ENCODE peak calls at places on chromosomes 7 and 10, in ten cellular contexts. P is transverse colon, F is suprapubic skin, U is dorsolateral prefrontal cortex, G is cardiac muscle cell, Q is GM23338, S is A549, L is GM12865, C is WERI-Rb-1, Y is PC-9. E is an unnamed sample.

GRCh38 chr7:118449797-118450196 is 225.3 kb downstream of the ANKRD7 start:
- DNase-seq in P (no peak), F (no peak), U (no peak), G (no peak), Q (no peak), S (no peak), L (no peak), C (no peak), Y (no peak), E (no peak)

GRCh38 chr7:134787064-134787463 is 7.6 kb downstream of the CALD1 start:
- DNase-seq in P (no peak), F (no peak), U (no peak), G (no peak), Q (no peak), S (no peak), L (no peak), C (no peak), Y (no peak), E (no peak)

GRCh38 chr10:79148452-79149344 is 79.9 kb downstream of the ZMIZ1 start:
- DNase-seq in P (peak), F (peak), U (peak), G (no peak), Q (no peak), S (no peak), L (no peak), C (peak), Y (peak), E (no peak)

GRCh38 chr7:134690614-134691504 is 44.2 kb downstream of the BPGM start:
- DNase-seq in P (no peak), F (no peak), U (peak), G (no peak), Q (no peak), S (no peak), L (no peak), C (no peak), Y (no peak), E (no peak)

GRCh38 chr7:151615784-151616183 is 96.1 kb upstream of the RHEB start:
- DNase-seq in P (no peak), F (no peak), U (no peak), G (no peak), Q (no peak), S (no peak), L (no peak), C (no peak), Y (no peak), E (no peak)

GRCh38 chr10:63553473-63553872 is 32.3 kb downstream of the REEP3 start:
- DNase-seq in P (no peak), F (no peak), U (no peak), G (no peak), Q (no peak), S (no peak), L (no peak), C (no peak), Y (no peak), E (no peak)

GRCh38 chr10:86520871-86521619 is 547 bp downstream of the WAPL start:
- DNase-seq in P (peak), F (peak), U (peak), G (peak), Q (peak), S (peak), L (peak), C (peak), Y (peak), E (no peak)

GRCh38 chr10:24944512-24945255 is 7.7 kb downstream of the PRTFDC1 start:
- DNase-seq in P (peak), F (no peak), U (no peak), G (no peak), Q (no peak), S (peak), L (peak), C (peak), Y (peak), E (peak)

GRCh38 chr10:111137587-111137986 is 60.8 kb downstream of the ADRA2A start:
- DNase-seq in P (no peak), F (no peak), U (no peak), G (no peak), Q (no peak), S (no peak), L (no peak), C (no peak), Y (no peak), E (no peak)

GRCh38 chr10:122435212-122435827 is 19.1 kb upstream of the ARMS2 start:
- DNase-seq in P (no peak), F (no peak), U (no peak), G (peak), Q (peak), S (peak), L (peak), C (no peak), Y (no peak), E (peak)

GRCh38 chr7:86747698-86748097 is 104.0 kb downstream of the GRM3 start:
- DNase-seq in P (no peak), F (no peak), U (no peak), G (no peak), Q (peak), S (no peak), L (no peak), C (no peak), Y (no peak), E (no peak)

GRCh38 chr7:91230503-91230902 is 33.7 kb upstream of the FZD1 start:
- DNase-seq in P (no peak), F (no peak), U (no peak), G (no peak), Q (no peak), S (no peak), L (no peak), C (no peak), Y (no peak), E (no peak)

GRCh38 chr7:8284606-8285005 is 22.6 kb upstream of the ICA1 start:
- DNase-seq in P (peak), F (no peak), U (no peak), G (peak), Q (no peak), S (no peak), L (no peak), C (no peak), Y (no peak), E (no peak)

GRCh38 chr7:70788276-70788675 is 343.7 kb upstream of the GALNT17 start:
- DNase-seq in P (no peak), F (no peak), U (no peak), G (no peak), Q (peak), S (no peak), L (no peak), C (no peak), Y (no peak), E (no peak)

GRCh38 chr7:107891619-107892366 is 810 bp downstream of the DLD start:
- DNase-seq in P (no peak), F (no peak), U (no peak), G (no peak), Q (no peak), S (no peak), L (no peak), C (no peak), Y (no peak), E (no peak)

GRCh38 chr7:74656421-74656910 is 1.1 kb upstream of the GTF2I start:
- DNase-seq in P (peak), F (peak), U (peak), G (peak), Q (peak), S (peak), L (peak), C (peak), Y (peak), E (no peak)

GRCh38 chr7:44811571-44811970 is 15.1 kb downstream of the PPIA start:
- DNase-seq in P (no peak), F (peak), U (no peak), G (no peak), Q (no peak), S (no peak), L (no peak), C (no peak), Y (no peak), E (no peak)

GRCh38 chr10:78335691-78336401 is 302.2 kb downstream of the RPS24 start:
- DNase-seq in P (no peak), F (no peak), U (peak), G (no peak), Q (no peak), S (no peak), L (no peak), C (no peak), Y (no peak), E (no peak)

GRCh38 chr7:1802899-1803298 is 132.8 kb downstream of the ELFN1 start:
- DNase-seq in P (no peak), F (peak), U (no peak), G (no peak), Q (no peak), S (no peak), L (no peak), C (no peak), Y (no peak), E (no peak)

GRCh38 chr10:72276013-72276387 is 2.3 kb downstream of the DDIT4 start:
- DNase-seq in P (peak), F (no peak), U (no peak), G (no peak), Q (peak), S (no peak), L (no peak), C (no peak), Y (no peak), E (no peak)

GRCh38 chr10:98269435-98269912 is 1.5 kb upstream of the LOXL4 start:
- DNase-seq in P (peak), F (peak), U (no peak), G (peak), Q (peak), S (peak), L (no peak), C (no peak), Y (peak), E (no peak)

GRCh38 chr10:102777696-102778530 is 34.2 kb downstream of the WBP1L start:
- DNase-seq in P (no peak), F (no peak), U (no peak), G (no peak), Q (peak), S (no peak), L (no peak), C (peak), Y (no peak), E (no peak)

GRCh38 chr7:86926732-86927131 is 132.7 kb downstream of the ELAPOR2 start:
- DNase-seq in P (no peak), F (no peak), U (no peak), G (peak), Q (peak), S (peak), L (peak), C (peak), Y (peak), E (no peak)

GRCh38 chr10:35331894-35332640 is 4.2 kb upstream of the CCNY start:
- DNase-seq in P (no peak), F (no peak), U (no peak), G (peak), Q (no peak), S (peak), L (no peak), C (no peak), Y (peak), E (peak)

GRCh38 chr7:82534687-82535086 is 91.1 kb upstream of the CACNA2D1 start:
- DNase-seq in P (no peak), F (no peak), U (no peak), G (no peak), Q (no peak), S (no peak), L (no peak), C (no peak), Y (peak), E (no peak)

GRCh38 chr7:33062023-33062781 is at the start of gene NT5C3A:
- DNase-seq in P (peak), F (no peak), U (peak), G (peak), Q (peak), S (peak), L (peak), C (peak), Y (peak), E (no peak)

GRCh38 chr10:4810093-4810492 is 15.9 kb upstream of the AKR1E2 start:
- DNase-seq in P (no peak), F (no peak), U (no peak), G (no peak), Q (no peak), S (no peak), L (no peak), C (no peak), Y (no peak), E (no peak)

GRCh38 chr10:83516788-83517187 is 622.5 kb upstream of the GHITM start:
- DNase-seq in P (no peak), F (no peak), U (no peak), G (no peak), Q (no peak), S (no peak), L (no peak), C (no peak), Y (no peak), E (no peak)

GRCh38 chr7:107959527-107959898 is 43.4 kb downstream of the LAMB1 start:
- DNase-seq in P (no peak), F (no peak), U (no peak), G (no peak), Q (peak), S (no peak), L (no peak), C (no peak), Y (no peak), E (no peak)

GRCh38 chr7:80385512-80385911 is 126.4 kb downstream of the GNAT3 start:
- DNase-seq in P (no peak), F (no peak), U (no peak), G (no peak), Q (no peak), S (no peak), L (no peak), C (no peak), Y (no peak), E (no peak)

GRCh38 chr7:33554046-33554445 is 351.3 kb upstream of the BMPER start:
- DNase-seq in P (no peak), F (no peak), U (no peak), G (no peak), Q (no peak), S (no peak), L (no peak), C (no peak), Y (no peak), E (no peak)

GRCh38 chr10:88244781-88245350 is 338.3 kb downstream of the RNLS start:
- DNase-seq in P (no peak), F (no peak), U (no peak), G (no peak), Q (no peak), S (no peak), L (peak), C (no peak), Y (no peak), E (no peak)

GRCh38 chr10:88245974-88246511 is 337.1 kb downstream of the RNLS start:
- DNase-seq in P (no peak), F (no peak), U (no peak), G (peak), Q (no peak), S (no peak), L (no peak), C (no peak), Y (no peak), E (no peak)

GRCh38 chr10:88241501-88241900 is 341.6 kb downstream of the RNLS start:
- DNase-seq in P (no peak), F (no peak), U (no peak), G (no peak), Q (no peak), S (no peak), L (no peak), C (no peak), Y (no peak), E (no peak)

GRCh38 chr10:88243847-88244730 is 339.0 kb downstream of the RNLS start:
- DNase-seq in P (peak), F (no peak), U (no peak), G (peak), Q (no peak), S (no peak), L (no peak), C (no peak), Y (peak), E (no peak)

GRCh38 chr10:88243202-88243744 is 339.8 kb downstream of the RNLS start:
- DNase-seq in P (no peak), F (no peak), U (no peak), G (no peak), Q (no peak), S (no peak), L (no peak), C (no peak), Y (no peak), E (no peak)
- H3K4me3 ChIP-seq in P (no peak), F (no peak), U (no peak), G (no peak), Q (no peak), S (no peak), L (no peak), C (no peak), Y (no peak), E (no peak)

GRCh38 chr7:149688836-149689590 is 84.4 kb downstream of the ZNF467 start:
- DNase-seq in P (no peak), F (no peak), U (no peak), G (no peak), Q (no peak), S (no peak), L (no peak), C (no peak), Y (no peak), E (no peak)

GRCh38 chr7:149690688-149691446 is 82.5 kb downstream of the ZNF467 start:
- DNase-seq in P (no peak), F (no peak), U (no peak), G (peak), Q (peak), S (peak), L (peak), C (peak), Y (peak), E (peak)

GRCh38 chr7:149689591-149689845 is 83.9 kb downstream of the ZNF467 start:
- DNase-seq in P (no peak), F (no peak), U (no peak), G (no peak), Q (no peak), S (no peak), L (no peak), C (no peak), Y (no peak), E (no peak)

GRCh38 chr7:149692557-149692982 is 80.8 kb downstream of the ZNF467 start:
- DNase-seq in P (no peak), F (no peak), U (no peak), G (peak), Q (peak), S (no peak), L (no peak), C (peak), Y (no peak), E (no peak)

GRCh38 chr7:149692056-149692455 is 81.3 kb downstream of the ZNF467 start:
- DNase-seq in P (no peak), F (no peak), U (no peak), G (no peak), Q (no peak), S (no peak), L (no peak), C (no peak), Y (no peak), E (no peak)
- H3K4me3 ChIP-seq in P (no peak), F (no peak), U (no peak), G (peak), Q (peak), S (no peak), L (no peak), C (peak), Y (no peak), E (no peak)

DNA sequence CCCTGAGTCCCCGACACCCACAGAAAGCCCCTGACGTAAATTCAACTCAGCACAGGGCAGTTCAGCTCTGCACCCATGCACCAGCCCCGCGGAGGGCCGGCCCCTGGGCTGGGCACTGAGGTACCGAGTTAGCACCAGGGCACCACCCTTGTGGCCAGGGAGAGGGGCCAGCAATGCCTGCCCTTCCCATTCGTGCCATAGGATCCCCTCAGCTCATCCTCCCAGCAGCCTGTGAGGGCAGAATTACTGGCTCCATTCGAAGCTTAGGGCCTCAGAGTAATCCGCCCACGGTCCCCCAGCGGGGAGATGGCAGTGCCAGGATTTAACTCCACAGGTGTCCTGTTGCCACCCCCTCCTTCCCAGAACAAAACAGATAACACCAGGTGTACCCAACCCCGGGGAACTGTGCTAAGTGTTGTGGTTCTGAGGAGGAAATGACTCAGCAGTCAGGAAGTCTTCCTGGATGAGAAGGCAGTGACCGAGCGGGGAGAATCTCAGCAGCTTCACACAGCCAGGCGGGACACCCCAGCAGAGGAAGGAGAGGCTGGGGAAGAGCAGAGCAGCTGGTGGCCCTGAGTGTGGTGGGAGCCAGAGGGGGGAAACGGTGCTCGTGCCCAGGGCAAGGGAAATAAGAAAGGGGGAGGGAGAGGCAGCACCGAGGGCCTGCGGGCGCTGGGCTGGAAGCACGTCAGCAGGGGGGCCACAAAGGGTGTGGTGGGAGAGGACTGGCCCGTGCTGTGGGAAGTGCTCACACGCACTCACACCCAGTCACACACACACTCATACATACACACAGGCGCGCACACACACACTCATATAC is 59.6 kb upstream of the CHST15 start:
- DNase-seq in P (peak), F (peak), U (no peak), G (no peak), Q (peak), S (peak), L (peak), C (no peak), Y (peak), E (peak)
- H3K4me3 ChIP-seq in P (no peak), F (no peak), U (no peak), G (no peak), Q (no peak), S (peak), L (no peak), C (no peak), Y (peak), E (no peak)

DNA sequence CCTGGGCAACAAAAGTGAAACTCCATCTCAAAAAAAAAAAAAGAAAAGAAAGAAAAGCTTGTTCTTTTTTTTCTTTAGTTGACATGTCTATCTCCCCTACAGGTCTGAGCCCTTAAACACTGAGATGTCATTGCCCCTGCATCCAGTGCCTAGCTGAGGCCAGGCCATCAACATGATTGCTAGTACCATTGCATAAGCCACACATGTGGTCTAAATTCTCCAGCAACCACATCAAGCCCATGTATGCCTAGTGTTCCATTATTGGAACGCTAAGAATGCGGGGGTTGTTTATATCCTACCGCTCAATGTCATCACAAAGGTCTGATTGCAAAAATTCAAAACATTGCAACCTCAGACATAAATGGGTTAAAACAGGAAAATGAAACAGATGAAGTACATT is 62.7 kb downstream of the NPTX2 start:
- DNase-seq in P (no peak), F (no peak), U (no peak), G (no peak), Q (no peak), S (no peak), L (no peak), C (no peak), Y (no peak), E (no peak)
- H3K4me3 ChIP-seq in P (no peak), F (no peak), U (no peak), G (no peak), Q (no peak), S (no peak), L (no peak), C (no peak), Y (no peak), E (no peak)